ENCODE peak calls at places on chromosomes 7 and 10, in six cellular contexts. H, B, E, T, N and Z are unnamed samples.

GRCh38 chr7:101172854-101173751 is 7.0 kb downstream of the NAT16 start:
- DNase-seq in T (no peak), N (peak), B (peak), H (peak), E (peak), Z (no peak)

GRCh38 chr7:157220916-157221569 is 82.3 kb downstream of the UBE3C start:
- DNase-seq in B (no peak), T (no peak), H (no peak), N (no peak), E (no peak), Z (no peak)

GRCh38 chr10:77448226-77448625 is 189.4 kb downstream of the KCNMA1 start:
- DNase-seq in B (no peak), H (no peak), E (no peak), N (no peak), T (no peak), Z (no peak)

GRCh38 chr10:42734537-42734936 is 48.1 kb upstream of the BMS1 start:
- DNase-seq in T (no peak), H (no peak), E (peak), N (no peak), B (no peak), Z (no peak)

GRCh38 chr10:73907841-73908517 is 3.0 kb upstream of the PLAU start:
- DNase-seq in B (no peak), N (no peak), E (peak), H (peak), T (no peak), Z (no peak)

GRCh38 chr7:3266240-3266639 is 34.8 kb upstream of the SDK1 start:
- DNase-seq in T (no peak), E (no peak), B (no peak), H (no peak), N (no peak), Z (no peak)

GRCh38 chr7:128394904-128395496 is 14.8 kb downstream of the IMPDH1 start:
- DNase-seq in E (no peak), B (no peak), N (no peak), T (no peak), H (no peak), Z (no peak)

GRCh38 chr10:97024181-97025073 is 161.3 kb downstream of the SLIT1 start:
- DNase-seq in B (no peak), H (peak), N (no peak), T (no peak), E (peak), Z (peak)

GRCh38 chr7:31408120-31408729 is 67.7 kb upstream of the NEUROD6 start:
- DNase-seq in E (peak), H (peak), N (no peak), T (no peak), B (no peak), Z (peak)

GRCh38 chr7:43077285-43077684 is 35.2 kb upstream of the HECW1 start:
- DNase-seq in T (no peak), B (no peak), H (no peak), E (no peak), N (peak), Z (no peak)

GRCh38 chr10:81876253-81876731 is 1.3 kb downstream of the NRG3 start:
- DNase-seq in E (no peak), B (peak), T (peak), H (no peak), N (peak), Z (no peak)

GRCh38 chr10:58867683-58868082 is 308.8 kb upstream of the PHYHIPL start:
- DNase-seq in B (no peak), E (no peak), H (no peak), T (no peak), N (no peak), Z (no peak)

GRCh38 chr7:14807498-14807897 is 95.1 kb downstream of the DGKB start:
- DNase-seq in B (no peak), H (no peak), N (no peak), T (no peak), E (no peak), Z (no peak)

GRCh38 chr7:16293669-16294425 is 127.5 kb downstream of the CRPPA start:
- DNase-seq in B (no peak), H (no peak), E (no peak), N (no peak), T (no peak), Z (no peak)

GRCh38 chr10:26725837-26726727 is 28.6 kb downstream of the PDSS1 start:
- DNase-seq in N (no peak), H (peak), T (peak), E (peak), B (no peak), Z (peak)

GRCh38 chr7:151061241-151062110 is 2.1 kb downstream of the SLC4A2 start:
- DNase-seq in T (no peak), N (peak), B (peak), E (peak), H (no peak), Z (no peak)

GRCh38 chr10:27447540-27447939 is 56.6 kb upstream of the RAB18 start:
- DNase-seq in E (no peak), B (no peak), H (no peak), T (no peak), N (no peak), Z (no peak)

GRCh38 chr7:30800785-30801252 is 29.6 kb downstream of the MINDY4 start:
- DNase-seq in H (peak), T (peak), N (peak), E (peak), B (peak), Z (peak)

GRCh38 chr7:17401806-17402627 is 103.6 kb downstream of the AHR start:
- DNase-seq in H (no peak), E (no peak), T (no peak), B (no peak), N (no peak), Z (no peak)

GRCh38 chr10:29858352-29859267 is 200.8 kb downstream of the JCAD start:
- DNase-seq in N (peak), T (peak), H (peak), B (peak), E (peak), Z (peak)

GRCh38 chr10:72810976-72811375 is 82.6 kb upstream of the OIT3 start:
- DNase-seq in E (no peak), T (no peak), H (no peak), N (no peak), B (no peak), Z (no peak)

GRCh38 chr10:119431034-119431767 is 111.3 kb downstream of the RGS10 start:
- DNase-seq in B (no peak), N (no peak), H (no peak), T (no peak), E (no peak), Z (no peak)

GRCh38 chr7:13198036-13198435 is 510.6 kb downstream of the ARL4A start:
- DNase-seq in H (no peak), E (no peak), T (no peak), B (no peak), N (no peak), Z (no peak)

GRCh38 chr10:50260791-50261281 is 9.5 kb upstream of the ASAH2 start:
- DNase-seq in E (no peak), N (no peak), H (peak), T (no peak), B (no peak), Z (peak)

GRCh38 chr7:140557809-140558518 is 78.7 kb upstream of the MKRN1 start:
- DNase-seq in N (no peak), E (no peak), T (no peak), B (no peak), H (no peak), Z (peak)

GRCh38 chr10:122494833-122495232 is 33.5 kb downstream of the HTRA1 start:
- DNase-seq in E (peak), B (no peak), T (no peak), H (peak), N (no peak), Z (no peak)

GRCh38 chr7:150941351-150941982 is 36.7 kb downstream of the KCNH2 start:
- DNase-seq in N (no peak), B (no peak), T (no peak), E (no peak), H (no peak), Z (no peak)

GRCh38 chr7:150322114-150322832 is 882 bp upstream of the LRRC61 start:
- DNase-seq in N (no peak), E (no peak), H (no peak), T (no peak), B (no peak), Z (peak)

GRCh38 chr10:69684020-69684980 is 54.3 kb downstream of the FAM241B start:
- DNase-seq in H (peak), N (peak), T (no peak), B (no peak), E (peak), Z (peak)

GRCh38 chr7:90613088-90613498 is 17.0 kb downstream of the CDK14 start:
- DNase-seq in B (no peak), H (peak), N (no peak), E (peak), T (no peak), Z (no peak)

GRCh38 chr7:27464970-27465369 is 197.7 kb downstream of the HIBADH start:
- DNase-seq in E (no peak), N (no peak), H (no peak), T (no peak), B (no peak), Z (no peak)

GRCh38 chr7:142108728-142109505 is 2.6 kb upstream of the MGAM2 start:
- DNase-seq in E (no peak), H (no peak), B (no peak), N (no peak), T (no peak), Z (no peak)

GRCh38 chr7:27905951-27906350 is 166.0 kb downstream of the TAX1BP1 start:
- DNase-seq in N (no peak), B (no peak), E (no peak), H (no peak), T (no peak), Z (no peak)

GRCh38 chr7:19427944-19428343 is 280.9 kb downstream of the POLR1F start:
- DNase-seq in H (no peak), B (no peak), E (no peak), T (no peak), N (no peak), Z (no peak)
- H3K14ac ChIP-seq in H (no peak), B (no peak), E (no peak), T (no peak), N (no peak), Z (no peak)

DNA sequence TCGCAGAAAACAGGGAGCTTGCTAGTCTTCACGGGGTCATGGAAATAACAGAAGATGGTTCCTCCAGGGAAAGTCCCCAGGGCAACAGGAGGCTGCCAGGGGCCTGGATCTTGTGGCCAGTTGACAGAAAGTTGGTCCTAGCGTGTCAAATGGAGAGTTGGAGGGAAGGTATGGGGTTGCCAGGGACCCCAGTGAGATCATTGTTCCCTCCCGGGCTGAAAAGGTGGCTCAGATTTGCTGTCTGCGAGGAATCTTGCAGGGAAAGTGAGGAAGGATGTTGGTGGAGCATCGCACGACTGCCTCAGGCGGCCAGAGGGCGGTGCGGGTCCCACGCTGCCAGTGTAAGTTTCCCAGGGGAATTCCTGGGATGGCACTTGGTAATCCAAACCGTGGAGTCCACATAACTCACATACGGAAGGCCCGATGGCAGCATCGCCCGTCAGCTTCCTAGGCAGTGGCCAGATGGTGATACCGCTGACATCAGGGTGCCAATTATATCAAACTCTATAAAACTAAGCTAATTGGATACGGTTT is 189.7 kb downstream of the CELF2 start:
- DNase-seq in N (no peak), E (no peak), T (no peak), B (peak), H (no peak), Z (no peak)
- H3K14ac ChIP-seq in N (no peak), E (no peak), T (no peak), B (no peak), H (no peak), Z (no peak)

DNA sequence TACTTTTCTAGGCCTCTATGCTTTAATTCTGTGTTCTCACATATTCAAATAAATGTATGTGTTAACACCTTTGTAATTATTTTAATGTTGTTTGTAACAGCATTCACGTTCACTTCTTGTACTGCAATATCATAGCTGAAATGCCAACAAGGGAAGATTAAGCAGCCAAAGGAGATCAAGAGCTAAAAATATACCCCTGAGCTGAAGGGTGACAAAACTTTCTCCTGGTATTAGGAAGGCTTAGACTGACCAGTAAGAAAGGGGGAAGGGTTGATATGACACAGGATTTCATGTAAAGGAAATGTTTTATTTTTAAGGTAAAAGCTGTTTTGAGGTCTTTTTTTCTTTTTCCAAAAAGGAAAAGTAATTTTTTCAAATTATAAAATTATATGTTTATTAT is 40.4 kb upstream of the VDAC2 start:
- DNase-seq in T (no peak), H (no peak), N (no peak), E (no peak), B (no peak), Z (no peak)
- H3K14ac ChIP-seq in T (no peak), H (no peak), N (no peak), E (no peak), B (no peak), Z (no peak)

GRCh38 chr7:20513897-20514296 is 101.6 kb upstream of the ABCB5 start:
- DNase-seq in H (no peak), N (no peak), T (no peak), E (no peak), B (no peak), Z (no peak)

GRCh38 chr7:20520530-20520929 is 94.9 kb upstream of the ABCB5 start:
- DNase-seq in E (no peak), T (no peak), H (no peak), N (no peak), B (no peak), Z (no peak)

GRCh38 chr7:20514364-20514763 is 101.1 kb upstream of the ABCB5 start:
- DNase-seq in H (no peak), E (peak), B (no peak), N (no peak), T (no peak), Z (peak)

GRCh38 chr7:20519641-20520040 is 95.8 kb upstream of the ABCB5 start:
- DNase-seq in T (no peak), B (no peak), H (no peak), E (no peak), N (no peak), Z (no peak)
- H3K14ac ChIP-seq in T (no peak), B (no peak), H (no peak), E (no peak), N (no peak), Z (no peak)

DNA sequence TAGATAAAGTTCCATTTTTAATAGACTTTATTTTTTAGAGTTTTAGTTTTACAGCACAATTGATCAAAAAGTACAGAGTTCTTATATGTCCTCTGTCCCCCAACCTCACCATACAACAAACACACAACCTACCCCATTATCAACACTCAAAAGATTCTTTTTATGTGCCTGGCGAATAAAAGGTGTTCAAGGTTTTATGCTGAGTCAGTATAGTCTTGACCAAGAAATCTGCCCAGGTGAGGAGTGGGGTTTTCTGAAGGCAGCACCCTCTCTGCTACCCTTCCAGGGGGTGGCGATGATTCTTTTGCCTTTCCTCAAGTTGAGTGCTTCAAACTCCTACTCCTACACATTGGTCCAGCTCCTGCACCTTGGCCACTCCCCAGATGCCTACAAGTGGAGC is 222.9 kb downstream of the GRM8 start:
- DNase-seq in H (no peak), B (no peak), N (no peak), E (no peak), T (no peak), Z (no peak)
- H3K14ac ChIP-seq in H (no peak), B (no peak), N (no peak), E (no peak), T (no peak), Z (no peak)

DNA sequence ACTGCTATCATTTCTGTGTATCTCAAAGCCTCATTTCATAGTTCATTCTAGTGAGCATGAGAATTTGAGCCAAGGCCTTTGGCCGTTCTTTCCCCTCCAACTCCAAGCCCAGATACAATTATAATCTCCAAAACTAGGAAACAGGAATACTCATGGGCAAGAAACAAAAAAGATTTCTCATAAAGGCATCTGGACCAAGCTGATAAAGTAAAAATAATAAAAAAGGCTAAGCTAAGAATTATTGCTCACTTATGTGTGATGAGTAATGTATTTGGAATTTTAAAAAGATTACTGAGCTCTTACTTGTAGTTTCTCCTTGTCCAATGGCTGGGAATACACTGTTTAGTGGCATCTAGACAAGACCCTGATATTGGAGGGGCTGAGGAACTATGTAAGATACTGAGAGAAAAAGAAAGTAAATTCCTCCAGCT is 196.4 kb upstream of the POM121L12 start:
- DNase-seq in E (peak), T (no peak), N (no peak), B (no peak), H (no peak), Z (peak)
- H3K14ac ChIP-seq in E (no peak), T (no peak), N (no peak), B (no peak), H (no peak), Z (no peak)

DNA sequence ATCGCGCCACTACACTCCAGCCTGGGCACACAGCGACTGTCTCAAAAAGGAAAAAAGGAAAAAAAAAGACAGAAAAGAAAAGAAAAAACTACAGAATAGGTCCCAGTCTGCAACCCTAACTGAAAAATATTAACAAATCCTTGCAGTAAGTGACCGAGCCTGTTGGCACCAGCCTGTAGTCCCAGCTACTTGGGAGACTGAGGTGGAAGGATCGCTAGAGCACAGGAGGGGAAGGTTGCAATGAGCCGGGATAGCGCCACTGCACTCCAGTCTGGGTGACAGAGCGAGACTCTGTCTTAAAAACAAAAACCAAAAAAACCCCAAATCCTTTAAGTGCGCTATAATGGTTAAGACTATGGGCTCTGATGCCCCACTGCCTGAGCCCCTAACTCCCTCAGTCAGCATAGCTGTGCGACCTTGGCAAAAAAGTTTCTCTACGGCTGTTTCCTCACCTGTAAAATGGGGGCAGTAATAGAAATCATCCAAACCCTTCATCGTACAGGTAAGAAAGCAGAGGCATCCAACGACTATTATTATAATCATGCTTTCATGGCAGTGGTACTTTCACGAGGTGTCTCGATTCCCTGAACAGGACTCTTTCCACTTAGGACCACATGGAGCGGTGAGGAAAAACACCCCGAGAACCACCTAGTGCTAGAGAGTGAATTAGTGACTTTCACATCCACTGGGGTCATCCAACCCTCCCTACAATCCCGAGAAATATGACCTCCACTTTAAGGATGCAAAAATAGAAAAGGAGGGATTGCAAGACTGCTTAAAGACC is 755 bp downstream of the TOMM7 start:
- DNase-seq in B (no peak), T (no peak), N (no peak), E (peak), H (no peak), Z (peak)
- H3K14ac ChIP-seq in B (no peak), T (no peak), N (peak), E (peak), H (peak), Z (peak)